ENCODE peak calls at places on chromosomes 13 and 19, in four cellular contexts. One of them, this sample, is unnamed.

GRCh38 chr13:73268306-73268705 is 209.5 kb downstream of the KLF5 start:
- DNase-seq in NCI-H187: no peak
- DNase-seq in T47D: no peak
- DNase-seq in mucosa of gallbladder: no peak
- DNase-seq in this sample: no peak

GRCh38 chr19:31351212-31352193 is 2.3 kb upstream of the TSHZ3 start:
- DNase-seq in T47D: no peak
- DNase-seq in mucosa of gallbladder: no peak
- DNase-seq in NCI-H187: no peak
- DNase-seq in this sample: no peak

GRCh38 chr19:8377598-8377997 is 12.6 kb upstream of the RAB11B start:
- DNase-seq in T47D: no peak
- DNase-seq in NCI-H187: no peak
- DNase-seq in mucosa of gallbladder: no peak
- DNase-seq in this sample: no peak

GRCh38 chr19:3112375-3113099 is 18.4 kb downstream of the GNA11 start:
- DNase-seq in mucosa of gallbladder: no peak
- DNase-seq in NCI-H187: no peak
- DNase-seq in T47D: no peak
- DNase-seq in this sample: no peak

GRCh38 chr13:111049791-111050538 is 65.1 kb upstream of the ARHGEF7 start:
- DNase-seq in mucosa of gallbladder: no peak
- DNase-seq in T47D: no peak
- DNase-seq in NCI-H187: no peak
- DNase-seq in this sample: no peak

GRCh38 chr19:38721977-38722773 is 22.1 kb downstream of the CAPN12 start:
- DNase-seq in mucosa of gallbladder: no peak
- DNase-seq in T47D: no peak
- DNase-seq in NCI-H187: no peak
- DNase-seq in this sample: no peak

GRCh38 chr19:37855098-37855497 is 51.3 kb downstream of the WDR87 start:
- DNase-seq in T47D: no peak
- DNase-seq in NCI-H187: peak
- DNase-seq in mucosa of gallbladder: peak
- DNase-seq in this sample: peak

GRCh38 chr19:29578349-29578748 is 27.7 kb upstream of the POP4 start:
- DNase-seq in T47D: no peak
- DNase-seq in mucosa of gallbladder: no peak
- DNase-seq in NCI-H187: no peak
- DNase-seq in this sample: no peak

GRCh38 chr19:30325657-30326056 is 46.5 kb upstream of the ZNF536 start:
- DNase-seq in T47D: no peak
- DNase-seq in NCI-H187: no peak
- DNase-seq in mucosa of gallbladder: no peak
- DNase-seq in this sample: no peak

GRCh38 chr13:110937511-110938303 is 22.8 kb upstream of the ANKRD10 start:
- DNase-seq in NCI-H187: no peak
- DNase-seq in mucosa of gallbladder: no peak
- DNase-seq in T47D: no peak
- DNase-seq in this sample: no peak

GRCh38 chr13:110825516-110825915 is 89.4 kb downstream of the ANKRD10 start:
- DNase-seq in NCI-H187: no peak
- DNase-seq in mucosa of gallbladder: no peak
- DNase-seq in T47D: no peak
- DNase-seq in this sample: no peak